ENCODE peak calls at places on chromosomes 2 and 18, in five cellular contexts. One of them, this sample, is unnamed.

GRCh38 chr2:105952131-105952530 is 207.4 kb downstream of the NCK2 start:
- DNase-seq in AG10803: no peak
- DNase-seq in lower leg skin: no peak
- DNase-seq in HCT116: no peak
- DNase-seq in head of caudate nucleus: no peak
- DNase-seq in this sample: no peak

GRCh38 chr2:197707316-197708213 is 2.4 kb downstream of the MARS2 start:
- DNase-seq in AG10803: peak; percentile 65
- DNase-seq in lower leg skin: no peak
- DNase-seq in HCT116: peak; percentile 24
- DNase-seq in head of caudate nucleus: no peak
- DNase-seq in this sample: no peak

GRCh38 chr2:98118161-98118560 is 31.2 kb downstream of the VWA3B start:
- DNase-seq in AG10803: peak; percentile 38
- DNase-seq in lower leg skin: no peak
- DNase-seq in HCT116: no peak
- DNase-seq in head of caudate nucleus: no peak
- DNase-seq in this sample: no peak

GRCh38 chr18:12377556-12378553 is 828 bp upstream of the AFG3L2 start:
- DNase-seq in AG10803: no peak
- DNase-seq in lower leg skin: no peak
- DNase-seq in HCT116: no peak
- DNase-seq in head of caudate nucleus: no peak
- DNase-seq in this sample: no peak

GRCh38 chr2:109513749-109514588 is 99.8 kb downstream of the SEPTIN10 start:
- DNase-seq in AG10803: peak; percentile 97
- DNase-seq in lower leg skin: peak; percentile 76
- DNase-seq in HCT116: no peak
- DNase-seq in head of caudate nucleus: no peak
- DNase-seq in this sample: no peak

GRCh38 chr2:10165816-10166488 is 43.4 kb downstream of the RRM2 start:
- DNase-seq in AG10803: no peak
- DNase-seq in lower leg skin: no peak
- DNase-seq in HCT116: no peak
- DNase-seq in head of caudate nucleus: no peak
- DNase-seq in this sample: no peak

GRCh38 chr18:11976463-11976862 is 4.8 kb upstream of the IMPA2 start:
- DNase-seq in AG10803: no peak
- DNase-seq in lower leg skin: no peak
- DNase-seq in HCT116: no peak
- DNase-seq in head of caudate nucleus: no peak
- DNase-seq in this sample: no peak

GRCh38 chr2:38128653-38129052 is 52.7 kb upstream of the CYP1B1 start:
- DNase-seq in AG10803: peak; percentile 62
- DNase-seq in lower leg skin: peak; percentile 58
- DNase-seq in HCT116: no peak
- DNase-seq in head of caudate nucleus: no peak
- DNase-seq in this sample: no peak

GRCh38 chr2:216017365-216017764 is 4.0 kb upstream of the MREG start:
- DNase-seq in AG10803: peak; percentile 25
- DNase-seq in lower leg skin: no peak
- DNase-seq in HCT116: no peak
- DNase-seq in head of caudate nucleus: no peak
- DNase-seq in this sample: no peak